ENCODE peak calls at places on chromosomes 11 and 22, in five cellular contexts. K is NCI-H2107, X is DMS153, V is NCI-H1105, W is Daoy. Y is an unnamed sample.

GRCh38 chr22:23012081-23012622 is 58.2 kb upstream of the GNAZ start:
- DNase-seq in V (no peak), K (no peak), X (no peak), W (no peak), Y (no peak)

GRCh38 chr11:86172894-86173293 is 71.7 kb upstream of the EED start:
- DNase-seq in W (peak; percentile 64), K (no peak), X (no peak), V (no peak), Y (no peak)

GRCh38 chr11:79374707-79375106 is 66.1 kb downstream of the TENM4 start:
- DNase-seq in V (no peak), X (no peak), K (no peak), W (no peak), Y (no peak)

GRCh38 chr11:77126861-77127673 is 979 bp upstream of the MYO7A start:
- DNase-seq in V (peak; percentile 51), W (peak; percentile 30), K (no peak), X (no peak), Y (peak; percentile 43)

GRCh38 chr22:37639070-37639760 is at the start of gene SH3BP1:
- DNase-seq in V (no peak), K (no peak), W (peak; percentile 53), X (no peak), Y (no peak)

GRCh38 chr11:124865902-124866851 is 945 bp downstream of the ROBO3 start:
- DNase-seq in V (peak; percentile 59), K (no peak), X (no peak), W (peak; percentile 55), Y (no peak)

GRCh38 chr11:27234043-27234668 is 128.9 kb downstream of the CCDC34 start:
- DNase-seq in W (peak; percentile 98), V (peak; percentile 14), K (peak; percentile 64), X (peak; percentile 75), Y (no peak)

GRCh38 chr11:118633979-118634378 is 26.6 kb downstream of the PHLDB1 start:
- DNase-seq in X (no peak), K (no peak), W (no peak), V (peak; percentile 32), Y (no peak)

GRCh38 chr11:118343248-118343647 is 743 bp upstream of the CD3D start:
- DNase-seq in V (no peak), X (no peak), K (no peak), W (no peak), Y (no peak)

GRCh38 chr22:37566329-37566837 is 6.1 kb downstream of the CDC42EP1 start:
- DNase-seq in V (no peak), W (no peak), K (no peak), X (no peak), Y (no peak)

GRCh38 chr11:30451167-30451566 is 128.3 kb downstream of the ARL14EP start:
- DNase-seq in X (no peak), K (no peak), V (no peak), W (no peak), Y (no peak)

GRCh38 chr11:73862971-73863370 is 13.7 kb downstream of the COA4 start:
- DNase-seq in W (no peak), V (no peak), X (no peak), K (no peak), Y (no peak)

GRCh38 chr22:35306350-35306967 is 6.8 kb downstream of the TOM1 start:
- DNase-seq in X (peak; percentile 21), V (no peak), W (no peak), K (no peak), Y (no peak)

GRCh38 chr11:47413908-47414684 is 5.7 kb downstream of the SLC39A13 start:
- DNase-seq in K (no peak), X (no peak), W (peak; percentile 43), V (no peak), Y (no peak)

GRCh38 chr11:76661835-76662434 is 8.6 kb downstream of the LRRC32 start:
- DNase-seq in X (no peak), K (no peak), W (no peak), V (no peak), Y (no peak)

GRCh38 chr11:71482746-71483364 is 29.9 kb downstream of the NADSYN1 start:
- DNase-seq in W (no peak), K (no peak), V (no peak), X (no peak), Y (no peak)

GRCh38 chr22:46054091-46054877 is 77.3 kb upstream of the WNT7B start:
- DNase-seq in K (no peak), X (peak; percentile 50), V (peak; percentile 34), W (peak; percentile 68), Y (no peak)

GRCh38 chr22:33726294-33726711 is 194.0 kb downstream of the LARGE1 start:
- DNase-seq in K (no peak), W (no peak), V (no peak), X (no peak), Y (no peak)

GRCh38 chr22:48368975-48369525 is 1458.6 kb downstream of the BRD1 start:
- DNase-seq in V (no peak), X (no peak), K (no peak), W (no peak), Y (no peak)

GRCh38 chr11:2741377-2742131 is 41.8 kb upstream of the KCNQ1OT1 start:
- DNase-seq in V (no peak), W (peak; percentile 52), X (no peak), K (no peak), Y (no peak)

GRCh38 chr11:43130616-43131015 is 181.2 kb upstream of the API5 start:
- DNase-seq in X (peak; percentile 36), W (no peak), V (peak; percentile 19), K (no peak), Y (no peak)

GRCh38 chr22:27857441-27857840 is 55.9 kb upstream of the MN1 start:
- DNase-seq in V (no peak), W (no peak), X (no peak), K (no peak), Y (no peak)

GRCh38 chr22:39269095-39269827 is 24.5 kb upstream of the PDGFB start:
- DNase-seq in X (no peak), K (no peak), V (no peak), W (no peak), Y (no peak)

GRCh38 chr22:35892192-35892591 is 136.4 kb downstream of the RBFOX2 start:
- DNase-seq in X (no peak), K (no peak), W (peak; percentile 70), V (no peak), Y (no peak)

GRCh38 chr11:72144807-72145565 is 9.5 kb downstream of the FOLR3 start:
- DNase-seq in W (peak; percentile 30), X (no peak), K (no peak), V (no peak), Y (no peak)

GRCh38 chr11:130774703-130775102 is 141.6 kb downstream of the SNX19 start:
- DNase-seq in K (no peak), W (no peak), X (no peak), V (peak; percentile 9), Y (no peak)

GRCh38 chr22:50276143-50276542 is 6.0 kb upstream of the MAPK11 start:
- DNase-seq in K (no peak), X (no peak), V (no peak), W (peak; percentile 48), Y (no peak)

GRCh38 chr22:50102946-50103345 is 13.1 kb downstream of the MOV10L1 start:
- DNase-seq in V (no peak), K (no peak), W (no peak), X (peak; percentile 44), Y (no peak)

GRCh38 chr11:45423036-45423435 is 136.9 kb upstream of the SYT13 start:
- DNase-seq in W (no peak), K (no peak), V (no peak), X (no peak), Y (no peak)

GRCh38 chr11:31676280-31676982 is 134.7 kb downstream of the PAX6 start:
- DNase-seq in V (no peak), X (no peak), K (no peak), W (no peak), Y (no peak)

GRCh38 chr22:37753746-37754145 is 54.0 kb upstream of the GCAT start:
- DNase-seq in W (peak; percentile 42), V (no peak), K (no peak), X (no peak), Y (no peak)

GRCh38 chr11:38297670-38298069 is 1699.6 kb upstream of the RAG2 start:
- DNase-seq in V (no peak), K (no peak), W (no peak), X (no peak), Y (no peak)

Y was measured in NCI-H774.